ENCODE peak calls at places on chromosomes 2 and 18, in eight cellular contexts. W is HCT116, Q is tibial artery, A is Karpas-422, R is right lobe of liver, Z is aorta, B is Panc1, C is SK-N-SH. V is an unnamed sample. For H3K9me3 and H3K27me3, the result is how much of the 10 kb centered on the place peaks cover.

GRCh38 chr2:41610501-41611242 is 437.1 kb upstream of the PKDCC start:
- DNase-seq in B (no peak), R (no peak), A (no peak), C (no peak), Q (no peak), W (no peak), Z (no peak), V (no peak)

GRCh38 chr2:39620067-39620466 is 45.6 kb upstream of the TMEM178A start:
- DNase-seq in C (peak), Z (peak), B (no peak), W (no peak), R (peak), A (no peak), Q (peak), V (peak)

GRCh38 chr2:241501099-241501541 is 7.3 kb downstream of the STK25 start:
- DNase-seq in B (no peak), A (no peak), Z (no peak), C (peak), R (no peak), W (no peak), Q (no peak), V (no peak)

GRCh38 chr18:75408554-75409506 is 18.7 kb downstream of the SMIM21 start:
- DNase-seq in B (peak), Z (no peak), A (no peak), C (no peak), R (no peak), Q (no peak), W (peak), V (no peak)

GRCh38 chr2:240655931-240656886 is 26.5 kb downstream of the AQP12B start:
- DNase-seq in W (no peak), R (no peak), A (no peak), C (no peak), Q (no peak), B (no peak), Z (no peak), V (no peak)

GRCh38 chr2:126858436-126858835 is 40.3 kb upstream of the TEX51 start:
- DNase-seq in R (no peak), C (no peak), A (no peak), Z (no peak), Q (no peak), B (no peak), W (no peak), V (no peak)

GRCh38 chr2:221731432-221731831 is 159.3 kb upstream of the EPHA4 start:
- DNase-seq in W (no peak), B (no peak), R (no peak), Z (no peak), C (no peak), Q (no peak), A (no peak), V (no peak)

GRCh38 chr2:85996591-85996990 is 107.8 kb upstream of the ST3GAL5 start:
- DNase-seq in Q (no peak), C (no peak), W (no peak), B (no peak), Z (no peak), R (peak), A (no peak), V (no peak)

GRCh38 chr18:51185075-51185474 is 12.4 kb downstream of the MEX3C start:
- DNase-seq in Q (no peak), Z (no peak), R (no peak), C (no peak), W (no peak), A (no peak), B (no peak), V (no peak)

GRCh38 chr18:54742654-54743053 is 85.6 kb upstream of the RAB27B start:
- DNase-seq in C (no peak), R (peak), Z (peak), A (no peak), B (no peak), W (no peak), Q (no peak), V (peak)

GRCh38 chr18:9701604-9702324 is 6.3 kb upstream of the RAB31 start:
- DNase-seq in Z (no peak), B (no peak), A (no peak), Q (no peak), W (no peak), C (no peak), R (peak), V (no peak)

GRCh38 chr2:73290049-73290839 is 3.1 kb downstream of the EGR4 start:
- DNase-seq in A (peak), C (peak), W (no peak), Q (no peak), B (peak), R (no peak), Z (no peak), V (peak)

GRCh38 chr2:169365093-169365483 is 2.8 kb upstream of the LRP2 start:
- DNase-seq in C (no peak), A (no peak), Q (no peak), B (no peak), Z (no peak), W (no peak), R (no peak), V (no peak)

GRCh38 chr18:48607049-48607984 is 68.5 kb downstream of the CTIF start:
- DNase-seq in Q (no peak), B (no peak), A (no peak), Z (peak), R (no peak), W (no peak), C (no peak), V (no peak)

GRCh38 chr2:241818943-241819270 is 9.9 kb downstream of the NEU4 start:
- DNase-seq in C (no peak), Q (peak), B (no peak), Z (no peak), R (peak), W (no peak), A (no peak), V (no peak)

GRCh38 chr2:113246606-113247005 is 32.1 kb downstream of the PAX8 start:
- DNase-seq in R (no peak), Z (no peak), Q (no peak), C (no peak), B (no peak), W (no peak), A (no peak), V (no peak)

GRCh38 chr2:120883607-120884405 is 148.1 kb downstream of the GLI2 start:
- DNase-seq in Z (peak), B (no peak), A (no peak), Q (peak), C (no peak), R (no peak), W (no peak), V (no peak)

GRCh38 chr2:237702439-237703397 is 75.3 kb downstream of the LRRFIP1 start:
- DNase-seq in C (peak), A (no peak), Q (peak), R (no peak), Z (peak), W (no peak), B (no peak), V (no peak)

GRCh38 chr2:161990741-161991140 is 83.3 kb downstream of the DPP4 start:
- DNase-seq in Z (no peak), Q (no peak), B (no peak), C (no peak), R (no peak), A (no peak), W (peak), V (no peak)

GRCh38 chr2:158602027-158602426 is 145.3 kb downstream of the PKP4 start:
- DNase-seq in Q (no peak), R (no peak), W (no peak), B (no peak), A (no peak), Z (no peak), C (no peak), V (no peak)

GRCh38 chr2:64493788-64494187 is 30.3 kb upstream of the AFTPH start:
- DNase-seq in Q (no peak), Z (no peak), C (no peak), B (no peak), A (peak), W (no peak), R (no peak), V (no peak)

GRCh38 chr2:23746141-23746863 is 180.6 kb downstream of the ATAD2B start:
- DNase-seq in R (no peak), Q (no peak), C (no peak), Z (no peak), B (no peak), W (no peak), A (no peak), V (no peak)

GRCh38 chr2:232418466-232419244 is 12.0 kb downstream of the ALPG start:
- DNase-seq in B (no peak), Q (peak), Z (no peak), R (no peak), C (peak), W (no peak), A (no peak), V (peak)

GRCh38 chr2:45688479-45689298 is 37.2 kb downstream of the PRKCE start:
- DNase-seq in Q (no peak), C (no peak), Z (no peak), R (no peak), A (peak), W (no peak), B (no peak), V (peak)

GRCh38 chr2:238133499-238134392 is 4.7 kb upstream of the KLHL30 start:
- DNase-seq in B (no peak), Q (no peak), C (peak), A (no peak), R (no peak), W (no peak), Z (no peak), V (no peak)

GRCh38 chr2:168247341-168248305 is at the start of gene STK39:
- DNase-seq in W (peak), Q (peak), Z (peak), B (no peak), C (peak), R (peak), A (peak), V (peak)

GRCh38 chr2:30255026-30255425 is 23.7 kb downstream of the LBH start:
- DNase-seq in C (no peak), R (no peak), B (no peak), W (no peak), Z (no peak), Q (no peak), A (no peak), V (no peak)

GRCh38 chr18:50013363-50014138 is 181.4 kb downstream of the MYO5B start:
- DNase-seq in Z (no peak), C (no peak), W (no peak), B (no peak), Q (no peak), A (no peak), R (no peak), V (no peak)

GRCh38 chr2:238099709-238100048 is 461 bp upstream of the ESPNL start:
- DNase-seq in Q (no peak), B (no peak), W (no peak), C (peak), A (no peak), R (peak), Z (no peak), V (no peak)

GRCh38 chr2:161576421-161576820 is 47.8 kb upstream of the SLC4A10 start:
- DNase-seq in B (no peak), Q (no peak), A (peak), Z (no peak), W (peak), C (peak), R (no peak), V (peak)

GRCh38 chr2:136323212-136323611 is 205.3 kb upstream of the CXCR4 start:
- DNase-seq in A (no peak), Z (no peak), W (no peak), B (no peak), R (no peak), Q (no peak), C (no peak), V (no peak)

GRCh38 chr2:177327065-177327464 is 62.5 kb upstream of the NFE2L2 start:
- DNase-seq in C (no peak), W (no peak), R (no peak), Q (no peak), B (no peak), Z (no peak), A (no peak), V (no peak)

GRCh38 chr2:58541511-58541910 is 300.4 kb upstream of the FANCL start:
- DNase-seq in Z (no peak), C (no peak), R (no peak), W (no peak), B (no peak), A (no peak), Q (no peak), V (no peak)

GRCh38 chr18:35282353-35282752 is 7.7 kb downstream of the ZSCAN30 start:
- DNase-seq in Z (no peak), B (peak), Q (no peak), W (no peak), C (no peak), A (no peak), R (no peak), V (no peak)

GRCh38 chr18:71808576-71808975 is 735.6 kb downstream of the CBLN2 start:
- DNase-seq in C (no peak), B (no peak), Q (no peak), A (no peak), R (no peak), W (no peak), Z (no peak), V (no peak)
- H3K9me3 ChIP-seq in C (under half), B (under half), Q (under half), A (half or more), R (under half), W (under half), Z (under half), V (under half)

GRCh38 chr18:59268722-59269562 is 4.3 kb downstream of the RAX start:
- DNase-seq in W (no peak), Q (no peak), A (no peak), B (no peak), Z (no peak), R (no peak), C (peak), V (peak)

GRCh38 chr18:59267511-59268126 is 5.6 kb downstream of the RAX start:
- DNase-seq in Q (no peak), W (no peak), B (no peak), A (no peak), R (no peak), C (peak), Z (no peak), V (no peak)

GRCh38 chr18:59266876-59267510 is 6.3 kb downstream of the RAX start:
- DNase-seq in R (no peak), B (no peak), W (no peak), Z (no peak), Q (no peak), A (no peak), C (no peak), V (no peak)

GRCh38 chr18:59269563-59270214 is 3.6 kb downstream of the RAX start:
- DNase-seq in A (no peak), R (no peak), Z (no peak), B (no peak), W (no peak), C (no peak), Q (no peak), V (no peak)

DNA sequence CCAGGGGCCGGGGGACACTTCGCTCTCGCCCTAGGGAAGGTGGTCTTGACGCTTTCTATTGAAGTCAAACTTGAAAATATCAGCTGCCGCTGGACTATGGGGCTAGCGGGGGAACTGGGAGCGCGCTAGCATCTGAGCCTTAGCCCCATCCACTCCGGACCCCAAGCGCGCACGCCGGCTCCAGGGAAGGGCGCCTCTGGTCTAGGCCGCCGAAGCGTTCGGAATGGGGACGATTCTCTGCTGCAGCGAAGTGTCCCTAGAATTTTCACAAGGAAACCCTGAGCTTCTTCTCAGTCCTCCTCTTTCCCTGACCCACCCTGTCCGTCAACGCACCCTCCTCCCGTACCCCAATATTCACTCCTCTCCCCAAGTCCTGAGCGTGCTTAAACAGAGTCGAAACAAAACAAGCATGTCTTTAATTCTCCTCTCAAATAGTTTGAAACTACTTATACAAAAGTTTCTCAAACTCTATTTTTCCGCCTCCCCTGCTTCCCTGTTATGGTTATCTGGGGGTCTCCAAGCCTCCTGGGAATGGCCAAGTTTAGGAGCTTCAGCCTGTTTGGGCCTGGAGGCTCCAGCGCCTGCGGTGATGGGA is 5.0 kb downstream of the RAX start:
- DNase-seq in B (no peak), Q (no peak), A (no peak), Z (no peak), W (no peak), R (no peak), C (peak), V (no peak)
- H3K27me3 ChIP-seq in B (under half), Q (under half), A (under half), Z (under half), W (under half), R (under half), C (half or more), V (half or more)

GRCh38 chr2:119788751-119789150 is 29.0 kb downstream of the PTPN4 start:
- DNase-seq in A (no peak), R (no peak), B (no peak), W (no peak), C (no peak), Z (no peak), Q (no peak), V (no peak)

GRCh38 chr2:119790466-119790865 is 30.7 kb downstream of the PTPN4 start:
- DNase-seq in W (no peak), B (no peak), A (no peak), Z (no peak), R (no peak), Q (no peak), C (no peak), V (no peak)

GRCh38 chr2:119795309-119796303 is 35.9 kb downstream of the PTPN4 start:
- DNase-seq in W (no peak), A (no peak), B (no peak), C (peak), Z (no peak), R (no peak), Q (peak), V (no peak)

GRCh38 chr2:119792907-119793312 is 33.2 kb downstream of the PTPN4 start:
- DNase-seq in B (no peak), A (no peak), Z (no peak), C (no peak), W (no peak), R (no peak), Q (no peak), V (no peak)

DNA sequence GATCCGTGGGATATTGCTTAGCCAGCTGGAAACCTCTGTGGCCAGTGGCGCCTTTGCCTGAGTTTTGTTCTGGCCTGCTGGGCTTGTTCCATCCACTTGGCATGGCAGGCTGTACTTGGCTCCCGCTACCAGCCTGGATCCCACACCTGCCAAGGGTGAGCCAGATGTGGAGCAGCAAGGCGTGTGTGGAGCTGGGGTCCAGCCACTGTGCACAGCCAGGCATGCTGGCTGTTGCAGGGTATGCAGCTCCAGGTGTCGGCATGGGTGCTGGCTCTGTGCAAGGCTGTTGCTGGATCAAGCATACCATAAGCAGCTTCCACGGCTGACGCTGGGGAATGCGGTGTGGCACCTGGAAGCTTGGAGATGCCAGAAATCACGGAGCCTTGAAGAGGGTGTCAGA is 34.5 kb downstream of the PTPN4 start:
- DNase-seq in C (no peak), B (no peak), W (no peak), A (no peak), Q (no peak), R (no peak), Z (no peak), V (no peak)
- H3K9me3 ChIP-seq in C (under half), B (under half), W (under half), A (under half), Q (under half), R (under half), Z (under half), V (under half)

GRCh38 chr2:32925283-32925682 is 21.5 kb upstream of the LTBP1 start:
- DNase-seq in Q (no peak), R (no peak), W (no peak), Z (no peak), B (no peak), C (no peak), A (no peak), V (no peak)
- H3K27me3 ChIP-seq in Q (under half), R (under half), W (under half), Z (under half), B (under half), C (under half), A (under half), V (under half)

GRCh38 chr2:10680957-10681356 is 8.8 kb downstream of the NOL10 start:
- DNase-seq in W (no peak), A (no peak), R (no peak), B (no peak), Z (no peak), Q (no peak), C (no peak), V (no peak)
- H3K9me3 ChIP-seq in W (under half), A (under half), R (under half), B (under half), Z (under half), Q (under half), C (under half), V (under half)